ENCODE peak calls at places on chromosomes 3 and 15, in seven cellular contexts. M, H, G, R, D, K and Z are unnamed samples. For H3K36me3, the result is how much of the 10 kb centered on the place peaks cover.

GRCh38 chr3:81045976-81046375 is 715.5 kb downstream of the GBE1 start:
- DNase-seq in D (no peak), H (no peak), R (no peak), M (no peak), G (no peak), K (no peak), Z (no peak)

GRCh38 chr15:32641517-32642059 is at the start of gene SCG5:
- DNase-seq in K (peak), M (no peak), H (no peak), G (no peak), D (no peak), R (no peak), Z (no peak)

GRCh38 chr15:49235446-49236207 is 65.6 kb downstream of the GALK2 start:
- DNase-seq in D (peak), R (peak), M (no peak), G (peak), K (peak), H (no peak), Z (peak)

GRCh38 chr3:183244219-183244618 is 8.8 kb upstream of the B3GNT5 start:
- DNase-seq in K (no peak), R (peak), D (peak), H (no peak), G (no peak), M (no peak), Z (no peak)

GRCh38 chr15:42344763-42345162 is 14.5 kb upstream of the CAPN3 start:
- DNase-seq in D (no peak), G (no peak), K (no peak), M (no peak), H (peak), R (no peak), Z (no peak)

GRCh38 chr3:128993461-128994172 is at the start of gene CFAP92:
- DNase-seq in D (peak), K (peak), M (peak), H (peak), G (no peak), R (peak), Z (peak)

GRCh38 chr3:152183473-152183872 is 85.3 kb upstream of the MBNL1 start:
- DNase-seq in H (no peak), M (peak), G (no peak), K (peak), D (peak), R (no peak), Z (peak)

GRCh38 chr15:101168463-101168824 is 83.4 kb downstream of the CHSY1 start:
- DNase-seq in M (peak), D (peak), G (no peak), R (peak), K (no peak), H (no peak), Z (no peak)

GRCh38 chr3:8986741-8987672 is 23.7 kb upstream of the RAD18 start:
- DNase-seq in H (no peak), M (no peak), R (no peak), G (no peak), D (no peak), K (no peak), Z (no peak)

GRCh38 chr3:3531476-3531875 is 267.8 kb upstream of the LRRN1 start:
- DNase-seq in K (no peak), R (no peak), H (no peak), G (no peak), M (no peak), D (no peak), Z (no peak)

GRCh38 chr3:160806686-160807085 is 50.7 kb downstream of the PPM1L start:
- DNase-seq in H (no peak), D (no peak), K (no peak), G (no peak), M (no peak), R (no peak), Z (no peak)

GRCh38 chr15:27570746-27571145 is 528.4 kb downstream of the OCA2 start:
- DNase-seq in G (no peak), H (no peak), M (no peak), R (no peak), K (no peak), D (no peak), Z (no peak)

GRCh38 chr3:113534365-113534764 is 2.0 kb downstream of the SIDT1 start:
- DNase-seq in D (no peak), M (no peak), G (no peak), R (no peak), H (no peak), K (no peak), Z (peak)

GRCh38 chr3:140715035-140715434 is 37.2 kb downstream of the TRIM42 start:
- DNase-seq in M (no peak), G (no peak), K (no peak), R (no peak), H (no peak), D (no peak), Z (no peak)

GRCh38 chr3:30311781-30312180 is 294.6 kb upstream of the TGFBR2 start:
- DNase-seq in M (peak), R (peak), K (peak), H (no peak), G (no peak), D (peak), Z (no peak)

GRCh38 chr15:75349851-75350588 is 3.2 kb downstream of the NEIL1 start:
- DNase-seq in D (no peak), K (no peak), M (peak), H (no peak), G (no peak), R (no peak), Z (peak)

GRCh38 chr3:114496021-114496434 is 202.2 kb downstream of the TIGIT start:
- DNase-seq in R (peak), K (no peak), H (peak), M (no peak), G (no peak), D (peak), Z (no peak)

GRCh38 chr3:8307545-8308110 is 194.0 kb upstream of the LMCD1 start:
- DNase-seq in K (no peak), M (no peak), G (no peak), D (no peak), H (no peak), R (no peak), Z (no peak)

GRCh38 chr3:9314796-9315195 is 48.1 kb upstream of the THUMPD3 start:
- DNase-seq in M (no peak), R (no peak), G (no peak), K (no peak), H (no peak), D (no peak), Z (no peak)

GRCh38 chr3:77041756-77042155 is 1.9 kb downstream of the ROBO2 start:
- DNase-seq in M (no peak), K (no peak), R (no peak), H (no peak), D (no peak), G (no peak), Z (no peak)

GRCh38 chr3:55647086-55647485 is 160.0 kb upstream of the WNT5A start:
- DNase-seq in G (no peak), D (no peak), K (no peak), R (no peak), H (no peak), M (no peak), Z (no peak)

GRCh38 chr3:125052671-125053303 is 3.0 kb downstream of the HEG1 start:
- DNase-seq in G (no peak), R (peak), M (no peak), H (no peak), K (no peak), D (no peak), Z (no peak)

GRCh38 chr15:96560246-96560895 is 229.9 kb downstream of the NR2F2 start:
- DNase-seq in D (no peak), H (no peak), M (no peak), R (no peak), G (no peak), K (no peak), Z (no peak)

GRCh38 chr3:117277816-117278215 is 568.2 kb downstream of the TUSC7 start:
- DNase-seq in R (no peak), G (no peak), D (no peak), H (no peak), K (no peak), M (no peak), Z (no peak)

GRCh38 chr15:62558640-62559039 is 393.6 kb upstream of the C2CD4B start:
- DNase-seq in K (no peak), D (no peak), G (no peak), M (no peak), H (no peak), R (no peak), Z (no peak)

DNA sequence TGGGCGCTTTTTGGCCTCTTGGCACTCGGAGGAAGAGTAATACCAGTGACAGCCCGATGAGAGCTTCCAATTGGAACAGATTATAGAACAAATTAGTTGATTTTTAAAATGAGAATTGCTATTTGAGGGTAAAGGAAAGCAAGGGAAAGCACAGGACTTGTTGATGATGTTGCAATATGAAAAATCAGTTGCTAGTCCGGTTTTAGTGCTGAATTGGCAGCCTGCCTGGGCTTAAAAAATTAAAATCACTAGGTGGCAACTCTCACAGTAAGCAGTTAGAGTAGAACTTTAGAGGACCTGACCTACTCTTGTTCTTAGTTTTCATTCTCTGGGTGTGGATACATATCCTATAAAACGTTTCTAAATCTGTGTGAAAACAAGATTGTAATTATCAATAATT is 2.1 kb upstream of the SCAANT1 start:
- DNase-seq in D (no peak), H (peak), G (no peak), K (no peak), R (no peak), M (peak), Z (no peak)
- H3K36me3 ChIP-seq in D (under half), H (under half), G (under half), K (under half), R (under half), M (under half), Z (under half)

DNA sequence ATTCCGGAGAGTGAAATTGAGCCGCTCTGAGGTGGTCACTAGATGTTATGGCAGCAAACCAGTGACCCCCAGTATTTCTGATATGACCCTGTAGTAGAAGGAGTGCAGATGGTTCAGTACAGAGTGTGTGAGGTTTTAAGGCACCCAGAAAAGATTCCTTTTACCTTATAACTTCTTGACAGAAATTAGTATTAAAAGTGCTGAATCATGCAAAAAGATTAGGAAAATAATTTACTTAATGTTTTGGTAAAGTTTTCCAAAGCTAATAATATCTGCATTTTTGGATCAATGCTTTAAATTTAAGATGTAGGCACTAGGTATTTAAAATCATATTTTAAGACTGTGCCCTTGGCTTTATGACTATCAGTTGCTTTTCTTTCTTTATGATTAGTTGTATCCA is 241.8 kb upstream of the TOPAZ1 start:
- DNase-seq in H (no peak), G (no peak), R (no peak), D (no peak), M (no peak), K (no peak), Z (no peak)
- H3K4me3 ChIP-seq in H (peak), G (peak), R (no peak), D (no peak), M (no peak), K (no peak), Z (no peak)

DNA sequence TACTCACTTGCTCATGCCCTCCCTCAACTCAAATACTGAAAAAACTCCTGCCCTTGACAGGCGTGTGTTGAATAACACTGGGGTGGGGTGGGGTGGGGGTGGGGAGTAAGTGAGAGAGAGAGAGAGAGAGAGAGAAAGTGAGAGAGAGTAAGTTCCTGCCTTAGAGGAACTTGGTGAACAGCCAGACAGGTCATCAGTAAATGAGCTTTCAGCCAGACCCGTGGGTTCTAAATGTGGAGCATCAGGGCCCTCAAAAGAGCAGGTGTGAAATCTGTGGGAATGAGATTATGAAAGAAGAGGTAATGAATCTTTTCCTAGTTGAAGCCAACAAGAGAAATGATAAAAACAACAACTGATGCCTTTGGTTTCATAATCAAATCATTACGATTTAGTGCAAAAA is 134.4 kb upstream of the FAM3D start:
- DNase-seq in R (no peak), D (no peak), H (no peak), G (no peak), M (no peak), K (no peak), Z (no peak)
- H3K36me3 ChIP-seq in R (under half), D (under half), H (under half), G (under half), M (under half), K (under half), Z (under half)

DNA sequence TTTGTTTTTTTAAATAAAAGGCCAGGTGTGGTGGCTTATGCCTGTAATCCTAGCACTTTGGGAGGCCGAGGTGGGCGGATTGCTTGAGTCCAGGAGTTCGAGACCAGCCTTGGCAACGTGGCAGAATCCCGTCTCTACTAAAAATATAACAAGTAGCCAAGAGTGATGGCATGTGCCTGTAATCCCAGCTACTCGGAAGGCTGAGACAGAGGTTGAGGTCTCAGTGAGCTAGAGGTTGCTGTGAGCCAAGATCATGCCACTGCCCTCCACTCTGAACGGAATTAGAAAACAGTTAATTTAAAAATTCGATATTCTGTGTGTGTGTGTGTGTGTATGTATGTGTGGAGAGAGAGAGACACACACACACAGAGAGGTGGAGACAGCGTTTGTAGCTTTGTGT is 58.8 kb downstream of the TCF12 start:
- DNase-seq in R (no peak), M (no peak), G (no peak), H (no peak), D (no peak), K (no peak), Z (no peak)
- H3K4me3 ChIP-seq in R (no peak), M (no peak), G (no peak), H (no peak), D (no peak), K (no peak), Z (no peak)

DNA sequence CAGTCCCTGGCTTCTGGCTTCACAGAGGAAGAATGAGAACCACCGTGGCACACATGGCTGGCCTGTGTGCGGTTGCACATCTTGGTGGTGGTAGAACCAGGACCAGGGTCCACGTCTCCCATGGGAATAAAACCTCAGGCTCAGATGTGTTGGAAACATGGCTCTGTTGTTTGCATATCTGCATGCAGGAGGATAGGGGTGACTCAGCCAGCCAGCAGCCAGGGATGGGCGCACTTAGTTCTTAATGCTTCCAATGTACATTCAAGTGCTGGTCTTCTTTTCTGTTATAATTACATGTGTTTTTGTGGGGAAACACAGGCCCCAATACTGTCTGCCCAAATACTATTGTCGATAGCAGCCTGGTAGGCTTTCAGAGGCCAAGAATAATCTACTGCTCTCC is 35.8 kb upstream of the BCL2L10 start:
- DNase-seq in D (no peak), K (no peak), G (no peak), H (no peak), R (no peak), M (no peak), Z (no peak)
- H3K36me3 ChIP-seq in D (under half), K (under half), G (under half), H (under half), R (under half), M (half or more), Z (under half)

GRCh38 chr15:78757636-78757905 is 53.7 kb downstream of the ADAMTS7 start:
- DNase-seq in R (no peak), K (no peak), G (no peak), H (no peak), D (no peak), M (no peak), Z (no peak)
- H3K4me3 ChIP-seq in R (no peak), K (no peak), G (no peak), H (no peak), D (no peak), M (no peak), Z (no peak)

DNA sequence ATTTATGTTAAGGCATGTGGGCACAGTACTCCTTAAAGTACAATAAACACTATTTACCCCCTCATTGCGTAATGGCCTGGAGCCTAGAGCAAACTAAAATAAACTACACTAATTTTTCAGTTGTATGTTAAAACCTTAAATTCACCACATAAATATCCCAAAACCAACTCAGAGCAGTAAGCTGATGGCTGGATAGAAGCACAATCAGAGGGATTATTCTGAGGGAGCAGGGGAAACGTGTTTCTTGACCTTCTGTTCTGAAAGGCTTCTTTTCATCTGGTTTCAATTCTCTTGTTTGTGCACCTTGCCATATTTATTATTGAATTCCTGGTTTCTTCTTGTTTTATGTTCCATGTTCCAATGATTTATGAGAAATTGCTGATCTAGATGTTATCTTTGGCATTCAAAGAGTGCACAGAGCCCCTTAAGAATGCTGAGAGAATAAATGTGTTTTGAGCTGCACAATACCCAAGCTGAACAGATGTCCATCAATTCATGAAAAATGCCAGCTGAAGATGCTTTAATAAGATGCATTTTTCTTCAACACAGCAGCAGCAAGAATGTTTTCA is 29.6 kb downstream of the RPL22L1 start:
- DNase-seq in R (no peak), G (no peak), D (no peak), H (no peak), M (no peak), K (no peak), Z (no peak)
- H3K36me3 ChIP-seq in R (under half), G (under half), D (under half), H (under half), M (under half), K (under half), Z (under half)

DNA sequence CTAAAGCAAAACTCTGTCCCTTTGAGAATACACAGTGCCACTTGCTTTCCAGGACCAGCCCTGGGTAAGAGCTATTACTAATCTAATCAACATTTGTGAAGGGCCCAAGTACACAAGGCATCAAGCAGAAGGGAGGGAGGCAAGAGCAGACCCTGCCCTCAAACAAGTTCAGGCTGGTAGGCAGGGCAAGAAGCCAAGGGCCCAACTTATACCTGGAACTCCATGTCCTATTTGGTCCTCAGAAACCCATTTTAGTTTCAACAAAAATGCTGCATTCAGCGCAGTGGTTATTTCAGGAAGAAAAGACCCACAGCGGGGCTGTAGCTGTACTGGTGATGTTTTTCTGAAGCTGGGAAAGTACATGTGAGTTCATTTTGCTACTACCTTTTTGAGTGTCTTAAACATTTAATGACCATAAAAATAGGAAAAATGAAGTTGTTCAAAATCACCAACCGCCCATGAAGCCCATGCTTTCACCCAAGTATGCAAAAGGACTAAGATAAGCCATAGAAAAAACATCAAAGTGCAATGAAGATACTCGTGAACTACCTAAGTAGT is 2.8 kb downstream of the RPS17 start:
- DNase-seq in K (peak), D (no peak), R (no peak), H (no peak), G (no peak), M (peak), Z (no peak)
- H3K4me3 ChIP-seq in K (no peak), D (no peak), R (peak), H (peak), G (peak), M (no peak), Z (no peak)

GRCh38 chr3:98777801-98778220 is 14.7 kb downstream of the ST3GAL6 start:
- DNase-seq in K (no peak), M (no peak), H (no peak), D (no peak), G (no peak), R (no peak), Z (no peak)
- H3K36me3 ChIP-seq in K (under half), M (under half), H (under half), D (under half), G (under half), R (under half), Z (under half)